ENCODE peak calls at places on chromosomes 1 and 21, in five cellular contexts. S is tibial artery, R is cardiac muscle cell, P is right lobe of liver, K is ovary. E is an unnamed sample.

GRCh38 chr1:214378492-214378891 is 97.5 kb downstream of the SMYD2 start:
- DNase-seq in R (no peak), S (no peak), K (no peak), P (no peak), E (no peak)

GRCh38 chr1:205537386-205538018 is 33.0 kb downstream of the CDK18 start:
- DNase-seq in K (no peak), S (no peak), P (no peak), R (peak), E (no peak)

GRCh38 chr1:44628962-44629756 is 45.1 kb downstream of the TMEM53 start:
- DNase-seq in K (no peak), R (peak), S (no peak), P (no peak), E (peak)

GRCh38 chr1:21647431-21648373 is 21.5 kb downstream of the RAP1GAP start:
- DNase-seq in S (no peak), K (no peak), P (no peak), R (peak), E (peak)

GRCh38 chr1:203120325-203121138 is 7.0 kb upstream of the ADORA1 start:
- DNase-seq in K (no peak), S (no peak), R (no peak), P (no peak), E (no peak)

GRCh38 chr1:30670195-30671060 is 53.0 kb downstream of the MATN1 start:
- DNase-seq in S (no peak), K (no peak), R (peak), P (peak), E (peak)

GRCh38 chr1:201020040-201020591 is 3.4 kb downstream of the KIF21B start:
- DNase-seq in K (no peak), S (no peak), R (no peak), P (no peak), E (no peak)

GRCh38 chr1:85085417-85085816 is 37.1 kb upstream of the MCOLN3 start:
- DNase-seq in P (no peak), K (no peak), S (no peak), R (no peak), E (no peak)

GRCh38 chr1:222090103-222090502 is 348.2 kb upstream of the DUSP10 start:
- DNase-seq in P (no peak), R (no peak), K (no peak), S (no peak), E (peak)

GRCh38 chr1:19633106-19633505 is 11.0 kb upstream of the NBL1 start:
- DNase-seq in P (no peak), S (no peak), K (no peak), R (no peak), E (no peak)

GRCh38 chr1:29700522-29700921 is 464.2 kb downstream of the PTPRU start:
- DNase-seq in K (no peak), P (no peak), S (no peak), R (no peak), E (no peak)

GRCh38 chr21:42530167-42530518 is 16.5 kb downstream of the SLC37A1 start:
- DNase-seq in K (no peak), S (no peak), R (no peak), P (no peak), E (no peak)

GRCh38 chr1:244839656-244840055 is 4.2 kb downstream of the COX20 start:
- DNase-seq in K (no peak), S (no peak), P (no peak), R (no peak), E (no peak)

GRCh38 chr1:25810341-25811299 is 9.1 kb upstream of the MTFR1L start:
- DNase-seq in R (peak), P (peak), K (peak), S (no peak), E (peak)

GRCh38 chr1:6222644-6223043 is 13.1 kb downstream of the ICMT start:
- DNase-seq in P (no peak), K (no peak), R (peak), S (no peak), E (no peak)

GRCh38 chr1:108706643-108707042 is 6.1 kb upstream of the FNDC7 start:
- DNase-seq in R (no peak), S (no peak), K (no peak), P (no peak), E (no peak)

GRCh38 chr1:16326833-16327404 is 25.4 kb downstream of the FBXO42 start:
- DNase-seq in S (no peak), K (no peak), P (no peak), R (no peak), E (no peak)

GRCh38 chr1:155379877-155380192 is 59.1 kb downstream of the RUSC1 start:
- DNase-seq in S (no peak), R (no peak), P (no peak), K (no peak), E (no peak)

GRCh38 chr1:58652351-58653184 is 47.3 kb downstream of the MYSM1 start:
- DNase-seq in R (peak), K (peak), P (no peak), S (no peak), E (peak)

GRCh38 chr1:87325982-87326738 is 2.5 kb upstream of the LMO4 start:
- DNase-seq in K (no peak), R (peak), P (no peak), S (no peak), E (peak)

GRCh38 chr21:34526618-34527290 is 14.7 kb upstream of the KCNE1 start:
- DNase-seq in S (peak), P (peak), R (peak), K (peak), E (peak)

GRCh38 chr1:56374026-56374974 is 205.1 kb downstream of the PLPP3 start:
- DNase-seq in R (no peak), K (no peak), S (no peak), P (no peak), E (no peak)
- H3K4me3 ChIP-seq in R (no peak), K (no peak), S (no peak), P (no peak), E (no peak)

GRCh38 chr1:41236781-41237180 is 5.3 kb downstream of the SCMH1 start:
- DNase-seq in P (no peak), R (no peak), S (no peak), K (no peak), E (no peak)
- H3K4me3 ChIP-seq in P (no peak), R (no peak), S (no peak), K (no peak), E (no peak)

GRCh38 chr21:38567577-38568360 is 69.5 kb upstream of the ERG start:
- DNase-seq in S (no peak), P (no peak), R (peak), K (no peak), E (peak)

GRCh38 chr21:38556390-38556789 is 58.1 kb upstream of the ERG start:
- DNase-seq in P (no peak), S (no peak), R (no peak), K (no peak), E (no peak)

GRCh38 chr21:38561613-38562012 is 63.3 kb upstream of the ERG start:
- DNase-seq in R (no peak), K (no peak), P (no peak), S (no peak), E (no peak)

GRCh38 chr21:38561205-38561604 is 62.9 kb upstream of the ERG start:
- DNase-seq in R (no peak), S (no peak), K (no peak), P (no peak), E (no peak)

GRCh38 chr21:38562182-38562581 is 63.9 kb upstream of the ERG start:
- DNase-seq in R (no peak), P (no peak), K (no peak), S (no peak), E (no peak)
- H3K4me3 ChIP-seq in R (no peak), P (no peak), K (no peak), S (no peak), E (no peak)

DNA sequence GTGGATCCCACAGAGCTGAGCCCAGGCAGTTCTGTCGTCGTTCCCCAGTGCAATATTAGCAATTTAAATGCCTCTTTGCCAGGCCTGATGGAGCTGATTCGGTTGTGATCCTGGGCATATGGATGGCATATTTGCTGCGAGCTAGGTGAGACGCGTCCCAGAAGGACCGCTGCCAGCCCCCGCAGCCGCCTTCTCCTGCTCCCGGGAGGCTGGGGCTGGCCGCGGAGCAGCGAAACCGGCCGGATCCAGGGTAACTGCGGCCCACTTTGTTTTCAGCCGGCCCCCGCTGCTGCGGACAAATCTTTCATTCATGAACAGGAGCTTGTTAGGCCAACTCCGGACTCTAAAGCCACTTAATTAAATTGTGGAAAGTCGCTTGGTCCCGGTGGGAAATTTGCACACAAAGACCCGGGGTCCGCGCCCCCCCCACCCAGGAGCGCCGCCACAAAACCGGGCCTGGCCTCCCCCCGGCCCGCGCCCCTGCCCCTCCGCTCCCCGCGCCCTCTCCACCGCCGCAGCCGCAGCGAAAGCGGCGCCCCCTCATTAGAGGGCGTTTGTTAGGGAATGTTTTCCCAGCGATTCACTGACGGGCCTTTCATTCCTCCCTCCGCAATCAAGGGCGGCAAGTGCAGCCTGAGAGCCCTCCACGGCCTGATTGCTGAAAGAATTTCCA is 383.3 kb downstream of the RRAGC start:
- DNase-seq in S (no peak), P (no peak), R (no peak), K (no peak), E (no peak)
- H3K4me3 ChIP-seq in S (peak), P (no peak), R (peak), K (no peak), E (no peak)

GRCh38 chr1:78009276-78009675 is 4.5 kb downstream of the DNAJB4 start:
- DNase-seq in S (no peak), R (no peak), K (no peak), P (no peak), E (no peak)

GRCh38 chr1:78006491-78006890 is 1.8 kb downstream of the DNAJB4 start:
- DNase-seq in K (no peak), R (no peak), S (no peak), P (no peak), E (no peak)

GRCh38 chr1:78005755-78006154 is 1.0 kb downstream of the DNAJB4 start:
- DNase-seq in S (no peak), R (peak), P (no peak), K (peak), E (peak)

GRCh38 chr1:78009836-78010235 is 5.1 kb downstream of the DNAJB4 start:
- DNase-seq in P (no peak), S (no peak), R (peak), K (no peak), E (no peak)

DNA sequence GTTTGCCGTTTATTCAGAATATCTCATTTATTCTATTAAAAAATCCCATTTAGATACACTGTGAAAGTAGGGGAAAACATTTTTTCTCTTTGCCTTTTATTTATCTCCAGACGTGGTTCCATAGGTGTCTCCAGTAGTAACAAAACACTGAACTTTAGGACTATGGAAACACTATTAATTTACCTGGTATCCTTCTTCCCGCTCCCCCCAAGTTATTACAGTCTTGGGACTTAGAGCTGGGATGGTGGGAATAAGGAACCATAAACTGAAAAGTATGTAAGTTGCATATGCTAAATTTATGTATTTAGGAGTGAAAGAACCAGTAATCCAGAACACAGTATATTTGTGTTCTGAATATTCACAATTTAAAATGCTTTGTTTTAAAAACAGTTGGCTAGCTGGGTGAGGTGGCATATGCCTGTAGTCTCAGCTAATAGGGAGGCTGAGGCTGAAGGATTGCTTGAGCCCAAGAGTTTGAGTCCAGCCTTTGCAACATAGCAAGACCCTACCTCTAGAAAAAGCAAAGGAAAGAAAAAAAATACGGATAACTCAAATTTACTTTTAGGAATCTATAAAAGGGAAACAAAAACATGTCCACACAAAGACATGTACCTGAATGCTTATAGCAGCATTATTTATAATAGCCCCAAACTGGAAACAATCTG is 3.1 kb downstream of the DNAJB4 start:
- DNase-seq in R (no peak), S (no peak), P (no peak), K (no peak), E (no peak)
- H3K4me3 ChIP-seq in R (peak), S (peak), P (no peak), K (peak), E (peak)

GRCh38 chr1:218377143-218377660 is 32.1 kb downstream of the TGFB2 start:
- DNase-seq in P (no peak), K (no peak), R (peak), S (no peak), E (peak)
- H3K4me3 ChIP-seq in P (no peak), K (no peak), R (no peak), S (no peak), E (no peak)

GRCh38 chr21:45019076-45019886 is 55.1 kb upstream of the ADARB1 start:
- DNase-seq in S (peak), R (no peak), K (peak), P (peak), E (no peak)
- H3K4me3 ChIP-seq in S (peak), R (peak), K (peak), P (no peak), E (no peak)

DNA sequence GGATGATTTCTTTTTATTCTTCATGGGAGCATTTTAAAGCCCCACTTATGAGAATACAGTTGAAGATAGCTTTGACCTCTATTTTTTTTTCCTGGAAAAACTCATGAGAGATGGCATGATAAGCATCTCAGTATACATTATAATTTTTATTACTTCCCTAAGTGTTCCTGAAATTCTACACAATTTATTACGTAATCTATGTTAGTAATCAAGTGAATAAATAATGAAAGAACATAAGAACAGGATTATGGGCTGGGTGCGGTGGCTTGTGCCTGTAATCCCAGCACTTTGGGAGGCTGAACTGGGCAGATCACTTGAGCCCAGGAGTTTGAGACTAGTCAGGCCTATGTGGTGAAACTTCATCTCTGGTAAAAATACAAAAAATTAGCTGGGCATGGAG is 13.2 kb upstream of the PRKAA2 start:
- DNase-seq in P (no peak), S (no peak), K (no peak), R (no peak), E (no peak)
- H3K4me3 ChIP-seq in P (no peak), S (no peak), K (no peak), R (no peak), E (no peak)